ENCODE peak calls at places on chromosomes 7 and 10, in four cellular contexts. S, M, H and K are unnamed samples.
A peak's percentile ranks its signal among the peaks of the same experiment; 100 is the strongest.

GRCh38 chr7:136064627-136065237 is 87.6 kb upstream of the MTPN start:
- DNase-seq in M (no peak), S (no peak), H (no peak), K (no peak)

GRCh38 chr7:128274890-128275603 is 34.0 kb downstream of the LEP start:
- DNase-seq in M (no peak), S (no peak), H (no peak), K (no peak)

GRCh38 chr10:103663802-103664201 is 170.3 kb downstream of the NEURL1 start:
- DNase-seq in M (no peak), S (no peak), H (no peak), K (peak; percentile 87)

GRCh38 chr7:132580717-132581285 is 4.5 kb upstream of the PLXNA4 start:
- DNase-seq in H (peak; percentile 78), M (peak; percentile 37), S (peak; percentile 65), K (peak; percentile 90)

GRCh38 chr7:99453105-99453504 is 12.9 kb downstream of the ATP5MF start:
- DNase-seq in H (no peak), M (no peak), S (no peak), K (no peak)

GRCh38 chr10:99676895-99677294 is 17.6 kb downstream of the ENTPD7 start:
- DNase-seq in S (no peak), M (no peak), H (no peak), K (no peak)

GRCh38 chr10:78688945-78689935 is 379.5 kb upstream of the ZMIZ1 start:
- DNase-seq in S (no peak), H (peak; percentile 61), M (no peak), K (no peak)

GRCh38 chr10:33129181-33129928 is 171.3 kb upstream of the ITGB1 start:
- DNase-seq in S (peak; percentile 91), H (peak; percentile 70), M (no peak), K (no peak)

GRCh38 chr10:85791846-85792532 is 574.6 kb downstream of the GRID1 start:
- DNase-seq in H (no peak), M (no peak), S (no peak), K (no peak)

GRCh38 chr7:149729586-149729982 is 43.8 kb downstream of the ZNF467 start:
- DNase-seq in H (no peak), S (no peak), M (no peak), K (no peak)

GRCh38 chr10:22931948-22932347 is 4.1 kb downstream of the ARMC3 start:
- DNase-seq in H (no peak), S (peak; percentile 37), M (no peak), K (no peak)

GRCh38 chr10:124892031-124892430 is 49.9 kb upstream of the ZRANB1 start:
- DNase-seq in S (no peak), M (no peak), H (no peak), K (no peak)

GRCh38 chr7:157831901-157832810 is 495.4 kb downstream of the DNAJB6 start:
- DNase-seq in S (no peak), M (no peak), H (no peak), K (no peak)

GRCh38 chr7:81594767-81595166 is 175.1 kb downstream of the HGF start:
- DNase-seq in H (no peak), S (peak; percentile 40), M (no peak), K (no peak)

GRCh38 chr7:130290745-130291144 is 2.2 kb upstream of the CPA4 start:
- DNase-seq in S (peak; percentile 57), H (no peak), M (peak; percentile 74), K (no peak)

GRCh38 chr10:129394739-129395298 is 72.2 kb upstream of the MGMT start:
- DNase-seq in S (no peak), H (peak; percentile 2), M (no peak), K (peak; percentile 81)

GRCh38 chr10:127279334-127279774 is 83.0 kb upstream of the INSYN2A start:
- DNase-seq in M (no peak), S (no peak), H (no peak), K (peak; percentile 32)

GRCh38 chr7:91212592-91212991 is 51.6 kb upstream of the FZD1 start:
- DNase-seq in M (no peak), S (no peak), H (no peak), K (no peak)

GRCh38 chr10:30781571-30782542 is 152.3 kb upstream of the LYZL2 start:
- DNase-seq in H (no peak), M (no peak), S (peak; percentile 13), K (no peak)

GRCh38 chr10:76973515-76974289 is 663.9 kb downstream of the KCNMA1 start:
- DNase-seq in M (no peak), H (no peak), S (peak; percentile 73), K (no peak)

GRCh38 chr7:41693150-41693997 is 9.5 kb downstream of the INHBA start:
- DNase-seq in S (peak; percentile 45), M (no peak), H (no peak), K (no peak)

GRCh38 chr10:124740374-124741280 is 3.6 kb downstream of the FAM53B start:
- DNase-seq in H (peak; percentile 80), S (peak; percentile 58), M (no peak), K (no peak)

GRCh38 chr10:79472951-79473350 is 27.5 kb upstream of the ZCCHC24 start:
- DNase-seq in M (no peak), S (no peak), H (no peak), K (no peak)

GRCh38 chr10:70738425-70739121 is 46.6 kb downstream of the TBATA start:
- DNase-seq in M (no peak), S (no peak), H (no peak), K (no peak)
- TF ChIP-seq CTCF in M (no peak), S (no peak), H (no peak), K (no peak)

GRCh38 chr7:38909870-38910269 is 879 bp upstream of the VPS41 start:
- DNase-seq in H (no peak), M (no peak), S (no peak), K (no peak)
- TF ChIP-seq CTCF in H (no peak), M (peak; percentile 6), S (peak; percentile 3), K (no peak)

GRCh38 chr10:96344178-96344577 is 14.6 kb downstream of the OPALIN start:
- DNase-seq in S (no peak), M (no peak), H (no peak), K (no peak)
- TF ChIP-seq CTCF in S (no peak), M (no peak), H (no peak), K (no peak)

DNA sequence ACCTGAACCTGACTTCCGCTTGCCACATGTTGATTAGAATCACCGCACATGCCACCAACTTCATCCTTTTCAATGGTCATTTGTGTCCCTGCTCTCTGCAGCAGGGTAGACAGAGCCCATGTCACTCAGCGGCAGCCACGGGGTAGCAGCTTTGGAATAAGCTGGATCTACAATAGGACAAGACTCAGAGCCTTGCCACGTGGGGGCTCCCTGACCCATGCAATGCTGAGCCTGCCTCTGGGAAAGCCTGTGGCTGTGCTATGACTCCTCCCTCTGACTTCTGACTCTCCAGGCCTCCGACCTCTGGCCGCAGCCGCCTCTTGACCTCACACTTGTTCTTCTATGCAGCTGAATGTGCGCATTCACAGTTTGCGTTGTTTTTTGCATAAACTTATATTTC is 197.8 kb upstream of the MKI67 start:
- DNase-seq in S (no peak), M (no peak), H (no peak), K (no peak)
- TF ChIP-seq CTCF in S (no peak), M (no peak), H (no peak), K (no peak)

GRCh38 chr7:31372538-31372937 is 32.0 kb upstream of the NEUROD6 start:
- DNase-seq in H (no peak), S (no peak), M (no peak), K (no peak)
- TF ChIP-seq CTCF in H (no peak), S (no peak), M (no peak), K (no peak)

GRCh38 chr7:14637968-14638367 is 264.6 kb downstream of the DGKB start:
- DNase-seq in M (no peak), S (no peak), H (no peak), K (no peak)
- TF ChIP-seq CTCF in M (no peak), S (no peak), H (no peak), K (peak; percentile 24)

GRCh38 chr10:119638982-119639381 is 12.2 kb upstream of the BAG3 start:
- DNase-seq in S (no peak), H (no peak), M (no peak), K (no peak)
- TF ChIP-seq CTCF in S (no peak), H (no peak), M (no peak), K (no peak)

GRCh38 chr10:102615361-102615760 is 28.9 kb upstream of the TRIM8 start:
- DNase-seq in S (no peak), M (no peak), H (no peak), K (no peak)
- TF ChIP-seq CTCF in S (peak; percentile 29), M (peak; percentile 48), H (no peak), K (peak; percentile 41)

GRCh38 chr7:74584160-74584954 is 73.2 kb upstream of the GTF2I start:
- DNase-seq in H (no peak), M (no peak), S (no peak), K (no peak)
- TF ChIP-seq CTCF in H (no peak), M (no peak), S (no peak), K (no peak)